ENCODE peak calls at places on chromosomes 4 and X, in eight cellular contexts. G, V, A, H, C, Y, P and X are unnamed samples.

GRCh38 chrX:124239911-124240310 is 92.5 kb upstream of the TEX13D start:
- DNase-seq in G (no peak), V (no peak), A (no peak), H (peak), C (no peak), Y (no peak), P (no peak), X (no peak)

GRCh38 chr4:6910340-6910959 is 824 bp downstream of the TBC1D14 start:
- DNase-seq in G (no peak), V (no peak), A (no peak), H (no peak), C (no peak), Y (no peak), P (no peak), X (no peak)

GRCh38 chr4:67885727-67886126 is 1.9 kb upstream of the TMPRSS11D start:
- DNase-seq in G (peak), V (no peak), A (no peak), H (no peak), C (peak), Y (peak), P (peak), X (peak)

GRCh38 chrX:98398542-98398941 is 1514.8 kb downstream of the RPA4 start:
- DNase-seq in G (peak), V (no peak), A (no peak), H (no peak), C (no peak), Y (no peak), P (no peak), X (no peak)

GRCh38 chr4:185535818-185536729 is 767 bp upstream of the PDLIM3 start:
- DNase-seq in G (no peak), V (no peak), A (no peak), H (no peak), C (no peak), Y (peak), P (no peak), X (peak)

GRCh38 chr4:76658231-76659102 is 223.4 kb downstream of the SHROOM3 start:
- DNase-seq in G (peak), V (no peak), A (no peak), H (no peak), C (peak), Y (no peak), P (peak), X (peak)

GRCh38 chrX:37958493-37959211 is 47.7 kb upstream of the SYTL5 start:
- DNase-seq in G (no peak), V (peak), A (no peak), H (no peak), C (no peak), Y (peak), P (no peak), X (peak)

GRCh38 chrX:13816899-13817298 is at the start of gene GPM6B:
- DNase-seq in G (no peak), V (no peak), A (peak), H (no peak), C (no peak), Y (peak), P (no peak), X (no peak)

GRCh38 chr4:104519588-104519987 is 24.9 kb upstream of the CXXC4 start:
- DNase-seq in G (no peak), V (no peak), A (no peak), H (no peak), C (no peak), Y (no peak), P (no peak), X (no peak)

GRCh38 chr4:8760561-8760960 is 111.1 kb downstream of the HMX1 start:
- DNase-seq in G (no peak), V (peak), A (no peak), H (no peak), C (no peak), Y (no peak), P (no peak), X (no peak)

GRCh38 chrX:18010251-18010650 is 149.2 kb upstream of the RAI2 start:
- DNase-seq in G (no peak), V (peak), A (no peak), H (no peak), C (no peak), Y (peak), P (no peak), X (no peak)

GRCh38 chr4:45317276-45317675 is 590.9 kb upstream of the GNPDA2 start:
- DNase-seq in G (peak), V (no peak), A (no peak), H (no peak), C (peak), Y (no peak), P (no peak), X (no peak)

GRCh38 chr4:57190651-57191481 is 80.7 kb upstream of the IGFBP7 start:
- DNase-seq in G (peak), V (peak), A (no peak), H (no peak), C (no peak), Y (peak), P (peak), X (peak)

GRCh38 chrX:10158279-10158939 is 1.6 kb downstream of the CLCN4 start:
- DNase-seq in G (peak), V (no peak), A (peak), H (no peak), C (no peak), Y (peak), P (no peak), X (no peak)

GRCh38 chrX:38365939-38366338 is 13.5 kb downstream of the OTC start:
- DNase-seq in G (no peak), V (no peak), A (no peak), H (no peak), C (no peak), Y (no peak), P (no peak), X (no peak)

GRCh38 chr4:187075514-187075913 is 351.9 kb upstream of the FAT1 start:
- DNase-seq in G (no peak), V (no peak), A (no peak), H (no peak), C (no peak), Y (no peak), P (peak), X (no peak)

GRCh38 chr4:102500371-102501175 is 586 bp upstream of the NFKB1 start:
- DNase-seq in G (peak), V (no peak), A (peak), H (peak), C (peak), Y (peak), P (peak), X (peak)

GRCh38 chr4:48596336-48596735 is 106.3 kb downstream of the ZAR1 start:
- DNase-seq in G (no peak), V (no peak), A (no peak), H (no peak), C (no peak), Y (no peak), P (no peak), X (no peak)

GRCh38 chrX:44338361-44338760 is 5.1 kb downstream of the EFHC2 start:
- DNase-seq in G (no peak), V (no peak), A (no peak), H (no peak), C (no peak), Y (peak), P (no peak), X (no peak)

GRCh38 chrX:115941388-115941787 is 229.2 kb upstream of the AGTR2 start:
- DNase-seq in G (no peak), V (no peak), A (no peak), H (no peak), C (no peak), Y (no peak), P (no peak), X (no peak)

GRCh38 chrX:15336023-15336413 is 695 bp upstream of the PIGA start:
- DNase-seq in G (peak), V (no peak), A (no peak), H (peak), C (peak), Y (peak), P (peak), X (peak)

GRCh38 chr4:56112377-56112776 is 163.6 kb downstream of the CEP135 start:
- DNase-seq in G (no peak), V (no peak), A (no peak), H (no peak), C (no peak), Y (no peak), P (no peak), X (no peak)

GRCh38 chrX:17836830-17837229 is 24.3 kb downstream of the RAI2 start:
- DNase-seq in G (no peak), V (no peak), A (no peak), H (no peak), C (no peak), Y (peak), P (no peak), X (no peak)

GRCh38 chr4:139175647-139176298 is 1.2 kb downstream of the ELF2 start:
- DNase-seq in G (no peak), V (no peak), A (no peak), H (no peak), C (no peak), Y (peak), P (peak), X (no peak)

GRCh38 chr4:80393246-80393969 is 57.9 kb downstream of the CFAP299 start:
- DNase-seq in G (peak), V (no peak), A (no peak), H (no peak), C (peak), Y (no peak), P (peak), X (peak)

GRCh38 chr4:110586137-110586850 is 36.6 kb downstream of the PITX2 start:
- DNase-seq in G (peak), V (no peak), A (no peak), H (no peak), C (peak), Y (peak), P (peak), X (peak)

GRCh38 chrX:107709266-107709795 is 66.3 kb downstream of the TSC22D3 start:
- DNase-seq in G (no peak), V (no peak), A (no peak), H (no peak), C (no peak), Y (no peak), P (no peak), X (no peak)

GRCh38 chr4:182921608-182922007 is 4.4 kb upstream of the DCTD start:
- DNase-seq in G (no peak), V (no peak), A (no peak), H (no peak), C (no peak), Y (no peak), P (no peak), X (no peak)

GRCh38 chrX:57817302-57817701 is 93.0 kb downstream of the ZXDA start:
- DNase-seq in G (no peak), V (no peak), A (no peak), H (no peak), C (no peak), Y (no peak), P (no peak), X (peak)

GRCh38 chrX:109840585-109840984 is 107.5 kb upstream of the ACSL4 start:
- DNase-seq in G (peak), V (no peak), A (peak), H (no peak), C (peak), Y (no peak), P (peak), X (peak)

GRCh38 chr4:106080376-106080775 is 185.1 kb downstream of the NPNT start:
- DNase-seq in G (peak), V (no peak), A (no peak), H (no peak), C (no peak), Y (no peak), P (no peak), X (no peak)

GRCh38 chr4:15088394-15089041 is 86.2 kb downstream of the CPEB2 start:
- DNase-seq in G (no peak), V (no peak), A (no peak), H (no peak), C (no peak), Y (no peak), P (no peak), X (no peak)

GRCh38 chr4:8596891-8597290 is 4.3 kb downstream of the CPZ start:
- DNase-seq in G (no peak), V (no peak), A (no peak), H (no peak), C (no peak), Y (no peak), P (no peak), X (no peak)

GRCh38 chrX:123084797-123085196 is 99.3 kb upstream of the GRIA3 start:
- DNase-seq in G (peak), V (no peak), A (no peak), H (no peak), C (peak), Y (no peak), P (peak), X (peak)

GRCh38 chr4:122764808-122765189 is 32.3 kb downstream of the BBS12 start:
- DNase-seq in G (peak), V (no peak), A (no peak), H (no peak), C (peak), Y (no peak), P (peak), X (peak)

GRCh38 chr4:20281453-20281852 is 29.7 kb downstream of the SLIT2 start:
- DNase-seq in G (no peak), V (no peak), A (no peak), H (no peak), C (no peak), Y (no peak), P (no peak), X (no peak)

GRCh38 chr4:27094785-27095184 is 234.1 kb downstream of the STIM2 start:
- DNase-seq in G (no peak), V (no peak), A (no peak), H (no peak), C (no peak), Y (peak), P (no peak), X (no peak)

GRCh38 chr4:24979554-24979953 is 51.2 kb downstream of the LGI2 start:
- DNase-seq in G (no peak), V (no peak), A (no peak), H (no peak), C (peak), Y (no peak), P (no peak), X (peak)

GRCh38 chrX:109873576-109873975 is 129.3 kb upstream of the TMEM164 start:
- DNase-seq in G (no peak), V (no peak), A (no peak), H (no peak), C (no peak), Y (no peak), P (no peak), X (no peak)